ENCODE peak calls at places on chromosome 2, in six cellular contexts. I is K562; X is activated CD4-positive, CD25-positive, alpha-beta regulatory T cell; F is EH; Z is NCI-H1105 treated with DMSO at 0.1 percent for 48 hours; T is activated CD4-positive, alpha-beta T cell treated with anti-CD3 and anti-CD28 coated beads, Interleukin-2, amount 50 U/mL, for 48 hours. Y is an unnamed sample.

GRCh38 chr2:200471324-200471848 is 38.5 kb downstream of the KCTD18 start:
- DNase-seq in I (peak), X (no peak), F (peak), Z (peak), T (peak), Y (no peak)

GRCh38 chr2:241855245-241855887 is 3.3 kb downstream of the PDCD1 start:
- DNase-seq in I (no peak), X (no peak), F (no peak), Z (no peak), T (no peak), Y (peak)

GRCh38 chr2:111194835-111195621 is 74.3 kb downstream of the BCL2L11 start:
- DNase-seq in I (peak), X (no peak), F (no peak), Z (no peak), T (no peak), Y (no peak)

GRCh38 chr2:37585982-37586621 is 85.3 kb downstream of the CDC42EP3 start:
- DNase-seq in I (peak), X (no peak), F (peak), Z (no peak), T (peak), Y (peak)

GRCh38 chr2:156625360-156625995 is 189.3 kb downstream of the GPD2 start:
- DNase-seq in I (no peak), X (no peak), F (no peak), Z (no peak), T (no peak), Y (no peak)

GRCh38 chr2:143819190-143819735 is 690.0 kb downstream of the ARHGAP15 start:
- DNase-seq in I (no peak), X (no peak), F (no peak), Z (no peak), T (no peak), Y (peak)

GRCh38 chr2:108477062-108477461 is 28.1 kb downstream of the GCC2 start:
- DNase-seq in I (no peak), X (no peak), F (no peak), Z (no peak), T (no peak), Y (no peak)

GRCh38 chr2:8563814-8564474 is 117.9 kb upstream of the ID2 start:
- DNase-seq in I (no peak), X (no peak), F (no peak), Z (no peak), T (no peak), Y (peak)

GRCh38 chr2:45282646-45283045 is 273.4 kb upstream of the SIX2 start:
- DNase-seq in I (no peak), X (no peak), F (no peak), Z (no peak), T (no peak), Y (no peak)

GRCh38 chr2:170596576-170596975 is 118.6 kb upstream of the SP5 start:
- DNase-seq in I (no peak), X (no peak), F (no peak), Z (no peak), T (no peak), Y (no peak)

GRCh38 chr2:20570249-20570648 is 80.6 kb downstream of the HS1BP3 start:
- DNase-seq in I (no peak), X (no peak), F (no peak), Z (no peak), T (no peak), Y (no peak)

GRCh38 chr2:172674034-172674967 is 61.3 kb upstream of the RAPGEF4 start:
- DNase-seq in I (peak), X (no peak), F (peak), Z (no peak), T (peak), Y (no peak)

GRCh38 chr2:48240912-48241311 is 289.0 kb upstream of the STON1 start:
- DNase-seq in I (no peak), X (no peak), F (no peak), Z (no peak), T (no peak), Y (no peak)

GRCh38 chr2:73821227-73821626 is 7.5 kb upstream of the STAMBP start:
- DNase-seq in I (no peak), X (no peak), F (no peak), Z (no peak), T (peak), Y (no peak)

GRCh38 chr2:886072-887022 is 64.3 kb upstream of the SNTG2 start:
- DNase-seq in I (no peak), X (no peak), F (no peak), Z (no peak), T (no peak), Y (no peak)

GRCh38 chr2:72148391-72148974 is 821 bp upstream of the CYP26B1 start:
- DNase-seq in I (no peak), X (no peak), F (no peak), Z (no peak), T (no peak), Y (peak)

GRCh38 chr2:44130441-44130840 is 38.2 kb upstream of the PPM1B start:
- DNase-seq in I (peak), X (no peak), F (peak), Z (no peak), T (no peak), Y (no peak)

GRCh38 chr2:121134728-121135127 is 150.3 kb downstream of the TFCP2L1 start:
- DNase-seq in I (peak), X (no peak), F (no peak), Z (no peak), T (no peak), Y (no peak)

GRCh38 chr2:151374426-151374825 is 17.0 kb downstream of the TNFAIP6 start:
- DNase-seq in I (peak), X (no peak), F (peak), Z (no peak), T (no peak), Y (no peak)